ENCODE peak calls at places on chromosomes 12 and 14, in seven cellular contexts. K, L, O, J, U, R and V are unnamed samples.

GRCh38 chr12:112294793-112295192 is 87.4 kb downstream of the HECTD4 start:
- DNase-seq in K (no peak), L (no peak), O (no peak), J (no peak), U (peak; percentile 36), R (no peak), V (no peak)

GRCh38 chr12:54853933-54854538 is at the start of gene MUCL1:
- DNase-seq in K (peak; percentile 69), L (peak; percentile 58), O (peak; percentile 62), J (no peak), U (peak; percentile 69), R (no peak), V (no peak)

GRCh38 chr14:98957211-98958047 is 314.6 kb downstream of the BCL11B start:
- DNase-seq in K (peak; percentile 37), L (peak; percentile 51), O (no peak), J (no peak), U (no peak), R (peak; percentile 86), V (no peak)

GRCh38 chr14:33542338-33543290 is 408.3 kb downstream of the EGLN3 start:
- DNase-seq in K (no peak), L (no peak), O (no peak), J (no peak), U (peak; percentile 41), R (no peak), V (no peak)

GRCh38 chr12:6644903-6645302 is 2.3 kb downstream of the ACRBP start:
- DNase-seq in K (no peak), L (peak; percentile 54), O (no peak), J (no peak), U (no peak), R (no peak), V (no peak)

GRCh38 chr12:95497031-95497430 is 23.1 kb downstream of the METAP2 start:
- DNase-seq in K (no peak), L (no peak), O (no peak), J (no peak), U (no peak), R (no peak), V (no peak)

GRCh38 chr12:11576104-11576503 is 73.4 kb upstream of the ETV6 start:
- DNase-seq in K (no peak), L (no peak), O (no peak), J (no peak), U (peak; percentile 26), R (peak; percentile 67), V (no peak)

GRCh38 chr14:92649934-92650545 is 98.4 kb downstream of the LGMN start:
- DNase-seq in K (peak; percentile 57), L (peak; percentile 71), O (no peak), J (no peak), U (no peak), R (peak; percentile 95), V (no peak)

GRCh38 chr14:99316281-99317163 is 44.5 kb upstream of the BCL11B start:
- DNase-seq in K (peak; percentile 78), L (peak; percentile 87), O (no peak), J (no peak), U (no peak), R (no peak), V (peak; percentile 58)

GRCh38 chr14:105859717-105860614 is 333.6 kb downstream of the TMEM121 start:
- DNase-seq in K (peak; percentile 25), L (peak; percentile 16), O (no peak), J (no peak), U (no peak), R (peak; percentile 40), V (peak; percentile 84)

GRCh38 chr14:105858676-105859025 is 332.3 kb downstream of the TMEM121 start:
- DNase-seq in K (no peak), L (peak; percentile 4), O (no peak), J (no peak), U (no peak), R (no peak), V (no peak)

GRCh38 chr14:105862581-105863239 is 336.3 kb downstream of the TMEM121 start:
- DNase-seq in K (peak; percentile 20), L (peak; percentile 8), O (no peak), J (no peak), U (no peak), R (peak; percentile 29), V (peak; percentile 76)

GRCh38 chr14:105861985-105862465 is 335.6 kb downstream of the TMEM121 start:
- DNase-seq in K (peak; percentile 23), L (peak; percentile 27), O (no peak), J (no peak), U (no peak), R (peak; percentile 17), V (peak; percentile 82)

GRCh38 chr14:105860615-105861580 is 334.5 kb downstream of the TMEM121 start:
- DNase-seq in K (peak; percentile 25), L (peak; percentile 14), O (no peak), J (no peak), U (no peak), R (peak; percentile 40), V (peak; percentile 82)
- TF ChIP-seq POLR2AphosphoS5 in K (no peak), L (peak; percentile 60), O (no peak), J (no peak), U (no peak), R (no peak), V (peak; percentile 78)

GRCh38 chr14:79051009-79051710 is 881.0 kb downstream of the NRXN3 start:
- DNase-seq in K (no peak), L (no peak), O (no peak), J (no peak), U (no peak), R (no peak), V (no peak)
- TF ChIP-seq POLR2AphosphoS5 in K (no peak), L (no peak), O (no peak), J (no peak), U (no peak), R (peak; percentile 66), V (no peak)

DNA sequence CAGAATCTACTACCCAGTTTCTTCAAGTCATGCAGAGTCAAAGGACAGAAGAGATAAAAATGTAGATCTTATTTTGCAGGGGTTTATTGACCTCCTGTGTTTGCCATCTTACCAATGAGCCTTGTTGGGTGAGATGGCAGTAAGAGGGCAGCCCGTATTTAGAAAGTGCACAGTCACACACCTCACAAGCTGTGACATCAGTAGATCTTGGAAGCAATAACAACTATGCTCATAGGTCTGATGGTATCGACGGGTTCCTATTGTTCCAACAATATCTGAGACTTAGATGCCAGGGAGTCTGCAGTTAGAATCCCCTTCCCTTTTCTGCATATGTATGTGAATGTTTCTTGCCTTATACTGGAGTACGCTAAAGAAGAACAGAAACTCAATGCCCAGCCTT is 189.0 kb upstream of the DYRK2 start:
- DNase-seq in K (no peak), L (no peak), O (no peak), J (no peak), U (no peak), R (no peak), V (no peak)
- TF ChIP-seq POLR2AphosphoS5 in K (no peak), L (no peak), O (no peak), J (no peak), U (no peak), R (no peak), V (no peak)

GRCh38 chr12:116533343-116534248 is 25.6 kb upstream of the MAP1LC3B2 start:
- DNase-seq in K (peak; percentile 79), L (peak; percentile 83), O (peak; percentile 33), J (no peak), U (peak; percentile 77), R (peak; percentile 93), V (peak; percentile 95)
- TF ChIP-seq POLR2AphosphoS5 in K (no peak), L (peak; percentile 35), O (peak; percentile 23), J (no peak), U (no peak), R (peak; percentile 54), V (peak; percentile 58)

DNA sequence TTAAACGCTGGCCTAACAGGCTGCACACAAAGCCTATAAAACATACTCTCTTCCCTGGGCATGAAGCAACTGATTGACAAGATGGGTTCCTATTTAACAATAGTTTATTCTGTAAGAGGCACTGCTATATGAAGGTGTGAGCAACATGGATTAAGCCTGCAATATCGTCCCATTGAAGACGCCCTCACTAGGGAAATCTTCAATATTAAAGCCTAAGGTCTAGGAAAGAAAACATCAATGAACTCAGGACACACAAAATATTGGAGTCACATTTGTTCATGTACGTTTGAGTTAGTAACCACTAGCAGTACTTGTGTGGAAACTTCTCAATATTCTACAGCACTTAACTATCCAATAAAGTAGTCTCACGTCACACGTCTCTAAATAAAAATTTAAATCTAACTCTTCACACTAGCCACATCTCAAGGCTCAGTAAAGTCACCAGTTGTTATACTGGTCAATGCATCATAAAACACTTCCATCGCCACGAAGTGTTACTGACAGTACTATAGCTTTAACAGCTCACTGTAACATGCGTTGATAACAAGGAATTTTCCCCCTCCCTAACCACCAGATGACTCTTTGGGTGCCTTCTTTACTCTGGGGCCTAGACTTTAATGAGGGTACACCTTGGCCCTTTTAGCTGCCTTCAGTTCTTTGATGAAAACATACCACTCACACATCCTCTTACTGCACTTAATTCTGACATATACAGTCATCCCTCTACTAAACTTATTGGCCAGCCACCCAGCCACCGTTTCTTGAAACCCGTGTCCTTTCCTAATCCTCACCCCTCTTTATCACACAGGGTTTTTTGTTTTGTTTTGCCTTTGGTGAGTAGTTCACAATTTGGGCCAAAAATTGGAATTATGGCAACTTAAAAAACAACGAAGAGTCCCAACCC is 50.1 kb upstream of the OR5AU1 start:
- DNase-seq in K (no peak), L (no peak), O (no peak), J (no peak), U (no peak), R (no peak), V (no peak)
- TF ChIP-seq POLR2AphosphoS5 in K (peak; percentile 2), L (no peak), O (no peak), J (no peak), U (peak; percentile 26), R (no peak), V (no peak)

DNA sequence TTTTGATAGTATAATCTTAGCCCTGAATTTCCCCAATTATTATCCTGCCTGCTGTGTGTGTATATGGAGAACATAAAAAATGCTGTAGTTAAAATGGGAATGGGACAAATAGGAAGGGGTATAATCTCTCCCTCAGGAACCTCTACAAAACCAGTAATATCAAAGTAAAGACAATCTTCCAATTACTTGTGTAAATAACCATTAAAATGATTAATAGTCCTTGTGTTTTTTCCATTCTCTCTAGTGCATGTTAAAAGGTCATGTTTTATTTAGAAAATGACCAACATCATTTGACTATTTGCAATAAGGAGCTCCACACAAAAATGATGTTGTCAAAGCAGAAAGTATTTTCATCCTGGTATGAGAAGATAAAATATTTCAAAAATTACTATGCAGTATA is 200.2 kb upstream of the TMTC1 start:
- DNase-seq in K (no peak), L (no peak), O (no peak), J (no peak), U (peak; percentile 46), R (no peak), V (no peak)
- TF ChIP-seq POLR2AphosphoS5 in K (no peak), L (no peak), O (no peak), J (no peak), U (no peak), R (no peak), V (no peak)

GRCh38 chr14:101318271-101318670 is 243.0 kb upstream of the DIO3 start:
- DNase-seq in K (no peak), L (no peak), O (no peak), J (no peak), U (no peak), R (no peak), V (no peak)

GRCh38 chr14:101315802-101316296 is 245.4 kb upstream of the DIO3 start:
- DNase-seq in K (no peak), L (no peak), O (no peak), J (no peak), U (no peak), R (no peak), V (no peak)

GRCh38 chr14:101323111-101323510 is 238.2 kb upstream of the DIO3 start:
- DNase-seq in K (no peak), L (no peak), O (no peak), J (no peak), U (no peak), R (no peak), V (no peak)

GRCh38 chr14:101322223-101322622 is 239.1 kb upstream of the DIO3 start:
- DNase-seq in K (no peak), L (no peak), O (no peak), J (no peak), U (no peak), R (no peak), V (no peak)

GRCh38 chr14:101320386-101320785 is 240.9 kb upstream of the DIO3 start:
- DNase-seq in K (no peak), L (peak; percentile 46), O (no peak), J (no peak), U (no peak), R (no peak), V (no peak)
- TF ChIP-seq POLR2AphosphoS5 in K (no peak), L (no peak), O (no peak), J (no peak), U (no peak), R (no peak), V (no peak)